ENCODE peak calls at places on chromosomes 12 and 14, in nine cellular contexts. R, J, G, S, O, F, T, M and X are unnamed samples.

GRCh38 chr14:65354131-65354530 is 58.4 kb upstream of the FUT8 start:
- DNase-seq in J (no peak), G (no peak), T (no peak), S (no peak), M (no peak), O (no peak), F (no peak), R (no peak), X (no peak)

GRCh38 chr12:102962532-102962931 is 5.1 kb downstream of the ASCL1 start:
- DNase-seq in O (no peak), M (no peak), R (no peak), T (no peak), F (no peak), G (no peak), S (no peak), J (no peak), X (no peak)

GRCh38 chr14:100071545-100071944 is 6.3 kb downstream of the EVL start:
- DNase-seq in J (no peak), S (no peak), G (no peak), R (no peak), O (no peak), M (no peak), F (no peak), T (no peak), X (peak)

GRCh38 chr12:116142936-116143882 is 134.3 kb downstream of the MED13L start:
- DNase-seq in R (no peak), M (no peak), G (peak), T (no peak), J (no peak), S (peak), O (peak), F (peak), X (peak)

GRCh38 chr12:12788675-12789368 is 3.4 kb downstream of the APOLD1 start:
- DNase-seq in J (peak), M (peak), T (peak), O (no peak), R (peak), G (peak), S (peak), F (peak), X (peak)

GRCh38 chr14:101442451-101442850 is 118.8 kb upstream of the DIO3 start:
- DNase-seq in F (no peak), O (no peak), J (no peak), G (no peak), T (no peak), R (no peak), S (no peak), M (no peak), X (peak)

GRCh38 chr12:62601765-62602444 is 135.3 kb downstream of the MON2 start:
- DNase-seq in F (no peak), J (no peak), O (no peak), G (no peak), S (no peak), T (no peak), R (no peak), M (no peak), X (no peak)

GRCh38 chr12:93638954-93639353 is 38.2 kb upstream of the CRADD start:
- DNase-seq in F (no peak), R (no peak), M (no peak), J (no peak), T (no peak), G (no peak), O (no peak), S (no peak), X (no peak)

GRCh38 chr14:101505216-101505970 is 55.9 kb upstream of the DIO3 start:
- DNase-seq in R (peak), M (no peak), S (no peak), F (no peak), G (no peak), T (peak), J (no peak), O (no peak), X (no peak)

GRCh38 chr14:74630881-74631690 is 19.0 kb upstream of the LTBP2 start:
- DNase-seq in R (no peak), S (no peak), M (no peak), G (no peak), F (no peak), O (no peak), T (no peak), J (no peak), X (no peak)

GRCh38 chr14:64400829-64401459 is 12.8 kb downstream of the MTHFD1 start:
- DNase-seq in M (no peak), F (no peak), O (no peak), R (no peak), J (no peak), S (no peak), T (no peak), G (no peak), X (no peak)

GRCh38 chr12:113478351-113479011 is 6.8 kb upstream of the LHX5 start:
- DNase-seq in J (no peak), F (no peak), R (no peak), S (no peak), T (no peak), M (no peak), G (no peak), O (no peak), X (no peak)

GRCh38 chr14:104442611-104443390 is 136.8 kb upstream of the C14orf180 start:
- DNase-seq in R (peak), T (no peak), J (no peak), O (no peak), G (no peak), S (no peak), F (no peak), M (no peak), X (no peak)

GRCh38 chr12:122167328-122167925 is 6.6 kb downstream of the IL31 start:
- DNase-seq in O (no peak), R (no peak), J (no peak), T (no peak), G (no peak), S (no peak), F (no peak), M (no peak), X (no peak)

GRCh38 chr14:37894463-37894862 is 299.0 kb downstream of the TTC6 start:
- DNase-seq in G (no peak), M (no peak), F (no peak), T (no peak), S (no peak), J (no peak), R (no peak), O (no peak), X (no peak)

GRCh38 chr14:39374846-39375245 is 57.4 kb downstream of the FBXO33 start:
- DNase-seq in R (no peak), F (peak), G (no peak), J (peak), S (peak), T (no peak), O (no peak), M (no peak), X (no peak)

GRCh38 chr12:24880732-24881131 is 68.2 kb downstream of the BCAT1 start:
- DNase-seq in S (no peak), G (no peak), O (no peak), R (no peak), F (no peak), J (no peak), M (peak), T (no peak), X (no peak)

GRCh38 chr12:58540480-58541299 is 379.6 kb downstream of the LRIG3 start:
- DNase-seq in M (peak), G (peak), F (peak), J (peak), R (peak), S (peak), T (peak), O (peak), X (peak)

GRCh38 chr12:40156031-40156764 is 50.3 kb upstream of the SLC2A13 start:
- DNase-seq in R (no peak), G (no peak), J (no peak), O (no peak), T (no peak), M (no peak), F (no peak), S (no peak), X (no peak)

GRCh38 chr12:105822131-105823103 is 316.3 kb downstream of the NUAK1 start:
- DNase-seq in J (peak), M (no peak), T (no peak), F (no peak), O (no peak), R (no peak), S (no peak), G (no peak), X (no peak)

GRCh38 chr12:57837779-57838562 is 8.6 kb downstream of the CTDSP2 start:
- DNase-seq in R (no peak), T (no peak), J (no peak), G (peak), M (no peak), S (peak), F (peak), O (peak), X (peak)

GRCh38 chr12:10101042-10101579 is 2.3 kb upstream of the CLEC1A start:
- DNase-seq in R (no peak), O (no peak), F (peak), M (no peak), J (peak), G (peak), T (no peak), S (peak), X (no peak)

GRCh38 chr12:68121143-68121542 is 38.4 kb downstream of the IFNG start:
- DNase-seq in M (no peak), S (no peak), F (no peak), O (no peak), R (no peak), G (no peak), T (no peak), J (no peak), X (peak)

GRCh38 chr14:83887871-83888270 is 1642.1 kb upstream of the FLRT2 start:
- DNase-seq in M (no peak), T (no peak), J (no peak), O (no peak), S (no peak), F (no peak), R (no peak), G (no peak), X (no peak)

GRCh38 chr14:61671086-61671485 is 24.2 kb upstream of the HIF1A start:
- DNase-seq in F (no peak), M (no peak), O (no peak), R (no peak), S (no peak), J (no peak), G (no peak), T (no peak), X (peak)

GRCh38 chr12:32444895-32445294 is 45.5 kb downstream of the FGD4 start:
- DNase-seq in T (peak), S (peak), G (peak), O (peak), M (peak), F (peak), J (no peak), R (no peak), X (no peak)

GRCh38 chr14:98694541-98694940 is 577.5 kb downstream of the BCL11B start:
- DNase-seq in F (no peak), O (no peak), S (no peak), T (no peak), G (no peak), M (no peak), J (no peak), R (no peak), X (no peak)

GRCh38 chr12:130556486-130557055 is 159.5 kb downstream of the RIMBP2 start:
- DNase-seq in J (no peak), T (no peak), R (no peak), O (no peak), S (no peak), F (no peak), G (no peak), M (no peak), X (no peak)

GRCh38 chr12:132690112-132690511 is 2.7 kb downstream of the PXMP2 start:
- DNase-seq in F (no peak), O (no peak), J (no peak), T (no peak), G (no peak), R (no peak), S (no peak), M (no peak), X (no peak)

GRCh38 chr14:66955159-66955558 is 234.1 kb upstream of the GARIN2 start:
- DNase-seq in T (no peak), F (no peak), O (no peak), M (no peak), R (no peak), J (no peak), S (no peak), G (no peak), X (no peak)

GRCh38 chr14:59849371-59850130 is 21.0 kb downstream of the RTN1 start:
- DNase-seq in T (no peak), J (no peak), M (peak), G (no peak), S (no peak), R (no peak), F (no peak), O (no peak), X (peak)

GRCh38 chr12:113432976-113433375 is 10.8 kb downstream of the SDSL start:
- DNase-seq in M (no peak), T (no peak), R (no peak), J (no peak), G (no peak), S (no peak), F (no peak), O (no peak), X (no peak)

GRCh38 chr12:23569388-23569787 is 380.1 kb downstream of the SOX5 start:
- DNase-seq in F (no peak), R (no peak), G (no peak), M (no peak), S (no peak), T (no peak), J (no peak), O (no peak), X (no peak)

GRCh38 chr14:94921870-94922585 is 152.1 kb upstream of the GSC start:
- DNase-seq in S (no peak), J (no peak), R (no peak), G (no peak), O (no peak), M (no peak), F (no peak), T (no peak), X (no peak)

GRCh38 chr12:226401-226800 is 12.4 kb upstream of the SLC6A12 start:
- DNase-seq in F (no peak), O (no peak), M (no peak), J (no peak), R (peak), S (no peak), G (no peak), T (no peak), X (no peak)

GRCh38 chr14:103207404-103208072 is 84.3 kb downstream of the TNFAIP2 start:
- DNase-seq in J (no peak), S (no peak), M (no peak), R (no peak), O (no peak), F (no peak), T (no peak), G (no peak), X (no peak)

GRCh38 chr14:91062600-91062999 is 2.2 kb upstream of the RPS6KA5 start:
- DNase-seq in R (no peak), T (no peak), S (no peak), G (no peak), F (no peak), O (no peak), J (no peak), M (no peak), X (no peak)
- TF ChIP-seq CTCF in R (no peak), T (no peak), S (no peak), G (no peak), F (no peak), O (no peak), J (no peak), M (no peak), X (no peak)

DNA sequence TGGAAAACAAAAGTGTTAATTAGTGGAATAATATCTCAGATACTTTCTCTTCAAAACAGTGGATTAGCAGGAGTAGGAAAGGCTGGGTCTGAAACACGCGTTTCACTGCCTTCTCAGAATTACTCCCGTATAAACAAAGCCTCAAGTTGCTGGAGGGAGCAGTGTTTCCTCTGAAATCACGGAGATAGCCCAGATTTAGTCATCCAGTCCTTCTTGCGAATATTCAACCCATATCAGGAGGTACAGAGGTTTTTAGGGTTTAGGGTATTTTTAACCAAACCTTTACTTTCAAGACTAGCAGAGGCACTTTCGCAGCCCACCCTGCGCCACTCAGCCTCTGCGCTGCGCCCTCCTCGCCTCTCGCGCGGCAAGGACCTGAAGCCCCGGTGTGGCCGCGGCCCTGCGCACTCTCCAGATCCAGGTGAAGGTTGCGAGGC is 2.1 kb upstream of the SAMD4A start:
- DNase-seq in F (peak), S (peak), G (peak), O (peak), R (no peak), J (no peak), T (no peak), M (no peak), X (no peak)
- TF ChIP-seq CTCF in F (peak), S (no peak), G (no peak), O (no peak), R (no peak), J (no peak), T (no peak), M (no peak), X (no peak)

GRCh38 chr12:52305921-52306705 is 14.8 kb upstream of the KRT81 start:
- DNase-seq in T (no peak), J (no peak), F (no peak), O (no peak), S (no peak), R (peak), G (no peak), M (no peak), X (peak)
- TF ChIP-seq CTCF in T (peak), J (no peak), F (peak), O (peak), S (peak), R (no peak), G (no peak), M (peak), X (peak)

GRCh38 chr14:68548194-68549056 is 244.4 kb downstream of the ZFP36L1 start:
- DNase-seq in R (peak), F (peak), J (peak), M (peak), O (peak), S (peak), G (peak), T (peak), X (no peak)
- TF ChIP-seq CTCF in R (no peak), F (no peak), J (no peak), M (no peak), O (no peak), S (no peak), G (no peak), T (no peak), X (no peak)

GRCh38 chr12:111267171-111267570 is 101.7 kb downstream of the PHETA1 start:
- DNase-seq in R (no peak), S (no peak), G (no peak), M (no peak), J (no peak), F (no peak), O (no peak), T (no peak), X (no peak)

GRCh38 chr12:111270128-111270651 is 98.7 kb downstream of the PHETA1 start:
- DNase-seq in G (no peak), T (no peak), M (no peak), J (no peak), R (no peak), F (no peak), S (no peak), O (no peak), X (no peak)

GRCh38 chr12:111270773-111271172 is 98.1 kb downstream of the PHETA1 start:
- DNase-seq in G (peak), M (no peak), T (no peak), O (no peak), J (no peak), R (no peak), F (no peak), S (no peak), X (no peak)

GRCh38 chr12:111269688-111270087 is 99.2 kb downstream of the PHETA1 start:
- DNase-seq in S (no peak), M (no peak), T (no peak), J (no peak), O (no peak), G (no peak), F (no peak), R (no peak), X (no peak)

DNA sequence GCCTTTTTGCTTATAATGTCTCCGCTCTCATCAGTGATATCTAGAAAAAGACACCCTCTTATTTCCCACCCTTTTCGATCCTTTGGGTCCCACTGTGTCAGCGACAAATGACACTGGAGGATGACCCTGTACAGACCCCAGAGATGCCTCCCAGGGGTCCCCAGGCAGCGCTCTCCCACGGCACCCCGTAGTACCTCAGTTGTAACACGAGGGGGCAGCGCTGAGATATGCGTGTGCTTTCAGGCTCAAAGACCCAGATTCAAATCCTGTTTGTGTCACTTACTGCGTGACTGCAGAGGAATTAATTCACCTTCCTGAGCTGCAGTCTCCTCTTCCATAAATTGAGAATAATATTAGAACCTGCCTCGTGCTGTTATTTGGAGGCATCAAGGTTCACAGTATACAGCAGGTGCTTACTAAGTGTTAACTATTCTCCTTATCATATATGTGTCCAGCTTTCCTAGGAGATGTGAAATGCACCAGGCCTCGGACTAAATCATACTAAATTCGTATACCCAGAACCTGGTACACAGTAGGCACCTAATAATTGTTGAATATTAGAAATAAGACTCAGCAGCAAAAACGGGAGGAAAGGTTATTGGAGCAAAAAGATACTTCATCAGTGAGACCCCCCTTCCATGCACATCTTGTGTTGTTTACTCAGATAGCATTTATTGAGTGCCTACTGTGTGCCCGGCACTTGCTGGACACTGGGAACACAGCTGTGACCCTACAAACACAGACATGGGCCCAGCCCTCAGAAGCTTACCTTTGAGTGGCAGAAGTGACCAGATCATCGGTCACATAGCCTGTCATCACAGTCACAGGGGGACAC is 99.9 kb downstream of the PHETA1 start:
- DNase-seq in F (peak), R (no peak), S (no peak), O (no peak), J (no peak), G (no peak), T (no peak), M (no peak), X (peak)
- TF ChIP-seq CTCF in F (peak), R (peak), S (peak), O (peak), J (peak), G (peak), T (peak), M (no peak), X (peak)

DNA sequence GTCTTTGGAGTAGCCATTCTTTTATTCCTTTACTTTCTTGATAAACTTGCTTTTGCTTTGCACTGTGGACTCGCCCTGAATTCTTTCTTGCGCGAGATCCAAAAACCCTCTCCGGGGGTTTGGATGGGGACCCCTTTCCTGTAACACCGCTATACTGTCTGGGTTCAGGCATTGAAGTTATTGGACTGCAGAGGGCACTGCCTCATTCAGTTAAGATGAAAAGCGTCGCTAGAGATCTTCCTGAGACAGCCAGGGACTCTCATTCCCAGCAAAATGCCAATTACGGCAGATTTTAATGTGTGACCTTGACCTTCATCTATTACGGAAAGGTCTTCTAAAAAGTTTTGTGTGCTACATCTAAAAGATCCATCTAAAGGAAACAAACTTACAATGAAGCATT is 17.3 kb upstream of the RIMKLB start:
- DNase-seq in O (no peak), T (no peak), G (no peak), J (no peak), M (no peak), F (no peak), R (no peak), S (no peak), X (no peak)
- TF ChIP-seq CTCF in O (peak), T (no peak), G (no peak), J (no peak), M (no peak), F (peak), R (no peak), S (peak), X (no peak)

DNA sequence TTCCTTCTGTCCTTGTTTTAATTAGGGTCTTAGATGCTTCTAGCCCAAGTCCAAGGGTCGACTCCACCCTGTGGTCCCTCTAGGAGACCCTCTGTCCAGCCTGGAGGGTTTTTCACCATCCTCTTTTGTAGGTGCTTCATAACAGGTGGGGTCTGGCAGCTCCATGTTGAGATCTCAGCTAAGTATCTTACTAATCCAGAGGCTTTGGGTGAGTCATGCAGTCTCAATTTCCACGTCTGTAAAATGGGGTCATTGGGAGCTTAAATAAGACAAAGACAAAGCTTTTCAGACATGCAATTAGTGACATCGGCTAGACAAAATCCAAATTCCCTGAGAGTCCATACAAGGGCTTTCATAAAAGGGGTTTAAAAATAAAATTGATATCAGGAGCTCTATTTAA is 3.2 kb downstream of the HSPB8 start:
- DNase-seq in J (no peak), F (no peak), O (no peak), G (no peak), M (no peak), R (no peak), S (no peak), T (no peak), X (no peak)
- TF ChIP-seq CTCF in J (no peak), F (no peak), O (no peak), G (no peak), M (no peak), R (no peak), S (no peak), T (no peak), X (no peak)